ENCODE peak calls at places on chromosomes 4 and X, in four cellular contexts. C is mesenchymal stem cell, I is mesendoderm, H is H9. U is an unnamed sample.

GRCh38 chr4:124903995-124904722 is 191.6 kb upstream of the ANKRD50 start:
- DNase-seq in H (no peak), I (no peak), C (peak), U (peak)

GRCh38 chr4:9949573-9949972 is 71.7 kb downstream of the SLC2A9 start:
- DNase-seq in I (no peak), C (no peak), H (no peak), U (no peak)

GRCh38 chr4:107255596-107255995 is 219.5 kb upstream of the DKK2 start:
- DNase-seq in I (no peak), C (peak), H (no peak), U (no peak)

GRCh38 chr4:169164669-169165415 is 105.9 kb downstream of the SH3RF1 start:
- DNase-seq in C (peak), I (peak), H (no peak), U (peak)

GRCh38 chr4:16759781-16760459 is 138.5 kb downstream of the LDB2 start:
- DNase-seq in I (no peak), C (peak), H (no peak), U (peak)

GRCh38 chr4:1900087-1900433 is 28.9 kb downstream of the NSD2 start:
- DNase-seq in I (no peak), H (no peak), C (no peak), U (no peak)

GRCh38 chr4:2907706-2908293 is 55.4 kb downstream of the NOP14 start:
- DNase-seq in C (no peak), H (no peak), I (no peak), U (no peak)

GRCh38 chrX:47175588-47175980 is 18.0 kb upstream of the UBA1 start:
- DNase-seq in H (no peak), I (no peak), C (no peak), U (no peak)

GRCh38 chr4:140653718-140654515 is 85.2 kb upstream of the UCP1 start:
- DNase-seq in C (peak), H (no peak), I (peak), U (peak)

GRCh38 chr4:180617203-180617602 is 1626.0 kb upstream of the TENM3 start:
- DNase-seq in C (peak), I (peak), H (no peak), U (peak)

GRCh38 chr4:124640037-124640730 is 72.3 kb downstream of the ANKRD50 start:
- DNase-seq in H (no peak), C (peak), I (peak), U (peak)

GRCh38 chr4:72496119-72496518 is 72.9 kb downstream of the ADAMTS3 start:
- DNase-seq in C (no peak), I (no peak), H (no peak), U (no peak)

GRCh38 chr4:82753238-82753637 is 45.4 kb downstream of the SCD5 start:
- DNase-seq in I (no peak), H (no peak), C (no peak), U (no peak)

GRCh38 chr4:140875751-140876389 is 119.7 kb upstream of the TBC1D9 start:
- DNase-seq in H (no peak), I (no peak), C (no peak), U (no peak)

GRCh38 chr4:106090826-106091225 is 195.6 kb downstream of the NPNT start:
- DNase-seq in I (no peak), C (no peak), H (no peak), U (no peak)

GRCh38 chr4:10106421-10107039 is 10.1 kb downstream of the WDR1 start:
- DNase-seq in I (peak), H (no peak), C (peak), U (peak)

GRCh38 chr4:76706581-76706980 is 191.4 kb downstream of the SOWAHB start:
- DNase-seq in C (peak), H (no peak), I (no peak), U (no peak)
- H3K4ac ChIP-seq in C (no peak), H (no peak), I (no peak), U (peak)

GRCh38 chrX:2703991-2704369 is 12.9 kb downstream of the CD99 start:
- DNase-seq in H (no peak), I (peak), C (no peak), U (no peak)
- H3K4ac ChIP-seq in H (no peak), I (no peak), C (peak), U (no peak)

DNA sequence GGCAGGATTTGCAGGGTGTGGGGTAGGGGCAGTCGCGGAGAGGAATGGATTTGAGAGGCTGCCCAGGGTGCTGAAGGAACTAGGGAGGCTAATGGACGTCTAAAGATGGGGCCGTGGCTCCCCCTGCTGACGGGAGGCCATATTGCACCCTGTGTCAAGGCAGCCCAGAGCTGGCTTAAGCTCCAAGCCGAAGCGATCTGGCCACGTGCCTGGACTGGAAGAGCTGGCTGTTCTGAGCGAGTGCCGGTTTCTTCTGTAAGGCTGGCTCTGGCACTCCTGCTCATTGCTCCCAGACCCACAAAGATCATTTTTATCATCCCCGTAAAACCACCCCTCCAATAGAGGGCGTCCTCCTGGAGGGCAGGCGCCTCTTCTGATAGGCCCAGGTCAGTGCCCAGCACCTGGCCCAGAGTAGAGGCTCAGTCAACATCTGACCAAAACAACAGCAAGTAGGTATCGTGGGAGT is 5.6 kb downstream of the PNCK start:
- DNase-seq in H (peak), C (peak), I (peak), U (peak)
- H3K4ac ChIP-seq in H (no peak), C (no peak), I (no peak), U (no peak)

GRCh38 chr4:79875500-79875899 is 197.5 kb downstream of the ANTXR2 start:
- DNase-seq in I (no peak), C (no peak), H (no peak), U (no peak)
- H3K4ac ChIP-seq in I (no peak), C (no peak), H (no peak), U (no peak)

GRCh38 chr4:185122681-185123345 is 20.3 kb upstream of the SLC25A4 start:
- DNase-seq in H (no peak), I (no peak), C (peak), U (no peak)

GRCh38 chr4:185123479-185123878 is 19.6 kb upstream of the SLC25A4 start:
- DNase-seq in H (no peak), I (no peak), C (no peak), U (no peak)

GRCh38 chr4:185128272-185129119 is 14.6 kb upstream of the SLC25A4 start:
- DNase-seq in H (peak), I (peak), C (peak), U (no peak)

GRCh38 chr4:185127021-185127925 is 15.8 kb upstream of the SLC25A4 start:
- DNase-seq in C (peak), H (peak), I (peak), U (no peak)
- H3K4ac ChIP-seq in C (no peak), H (peak), I (peak), U (no peak)

DNA sequence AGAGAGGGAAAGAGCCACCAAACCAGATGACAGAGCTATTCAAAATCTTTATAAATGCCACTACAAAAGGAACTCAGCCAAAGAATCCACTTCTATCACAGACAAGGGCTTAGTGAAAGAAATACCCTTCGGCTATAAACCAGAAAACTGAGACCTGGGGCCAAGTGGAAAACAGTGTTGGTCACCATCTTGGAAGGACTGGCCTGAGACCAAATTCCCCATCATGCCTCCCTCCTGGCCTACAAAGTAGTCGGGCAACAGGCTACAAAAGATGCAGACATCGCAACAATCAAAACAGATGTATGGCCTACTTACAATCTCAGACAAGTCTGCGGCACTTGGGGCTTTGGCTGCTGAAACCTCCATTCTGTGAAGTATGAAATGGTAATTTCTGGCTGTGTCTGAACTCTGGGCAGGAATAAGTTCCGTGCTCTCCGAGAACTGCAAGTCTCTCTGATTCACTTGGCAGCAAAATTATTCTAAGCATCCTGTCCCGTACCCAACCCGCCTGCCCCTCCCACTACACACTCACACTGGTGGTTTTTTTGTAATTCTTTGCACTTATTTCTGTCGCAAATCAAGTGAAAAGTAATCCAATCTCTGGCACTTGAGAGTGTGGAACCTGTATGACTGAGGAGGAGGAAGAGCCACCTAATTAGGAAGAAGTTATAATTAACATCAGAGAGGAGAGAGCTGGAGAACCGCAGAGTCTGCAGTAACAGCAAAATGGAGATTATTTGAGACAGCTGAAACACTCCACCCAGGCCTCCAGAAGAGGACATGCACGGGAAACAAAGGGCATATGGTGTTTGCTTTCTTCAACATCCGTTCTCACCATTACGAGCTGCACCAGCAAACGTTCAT is 87.8 kb downstream of the SH3KBP1 start:
- DNase-seq in I (no peak), C (no peak), H (no peak), U (peak)
- H3K4ac ChIP-seq in I (no peak), C (no peak), H (no peak), U (no peak)

DNA sequence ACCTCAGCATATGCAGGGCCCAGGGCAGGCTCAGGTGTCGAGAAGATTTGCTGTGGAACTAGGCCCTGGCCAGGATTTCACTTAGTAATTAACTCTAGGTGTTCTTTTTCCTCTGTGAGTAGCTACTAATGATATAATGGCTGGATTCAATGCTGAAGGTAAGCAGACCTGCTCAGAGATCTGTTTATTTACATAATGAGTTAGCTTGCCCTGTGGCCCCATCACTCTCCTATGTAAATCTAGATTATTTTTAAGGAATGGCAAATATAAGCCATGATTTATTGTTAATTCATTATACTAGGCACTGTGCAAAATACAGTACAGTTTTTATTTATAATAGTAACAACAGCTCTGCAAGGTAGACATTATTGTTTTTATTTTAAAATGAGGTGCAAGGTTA is 117.2 kb downstream of the IRF2 start:
- DNase-seq in I (no peak), C (no peak), H (no peak), U (no peak)
- H3K4ac ChIP-seq in I (no peak), C (no peak), H (no peak), U (no peak)

GRCh38 chr4:118278473-118279274 is 74.1 kb downstream of the PRSS12 start:
- DNase-seq in C (peak), H (peak), I (peak), U (peak)
- H3K4ac ChIP-seq in C (no peak), H (no peak), I (peak), U (peak)